ENCODE peak calls at places on chromosomes 6 and 20, in five cellular contexts. Z, D, F, M and G are unnamed samples.

GRCh38 chr6:108921547-108922331 is 73.5 kb downstream of the ARMC2 start:
- DNase-seq in Z (peak; percentile 65), D (no peak), M (no peak), F (no peak), G (no peak)

GRCh38 chr6:81485395-81485794 is 267.1 kb downstream of the TENT5A start:
- DNase-seq in F (no peak), D (no peak), Z (no peak), M (no peak), G (no peak)

GRCh38 chr20:45998761-45999160 is 9.9 kb upstream of the MMP9 start:
- DNase-seq in M (no peak), D (no peak), Z (no peak), F (no peak), G (no peak)

GRCh38 chr6:165665384-165665672 is 2.3 kb upstream of the PDE10A start:
- DNase-seq in M (no peak), F (no peak), Z (no peak), D (no peak), G (no peak)

GRCh38 chr6:27986928-27987725 is 30.1 kb downstream of the OR2B6 start:
- DNase-seq in D (no peak), F (no peak), Z (no peak), M (no peak), G (peak; percentile 59)

GRCh38 chr20:43538855-43539700 is 19.7 kb upstream of the SGK2 start:
- DNase-seq in F (peak; percentile 51), Z (no peak), M (no peak), D (no peak), G (no peak)

GRCh38 chr6:167152858-167153257 is 4.9 kb downstream of the GPR31 start:
- DNase-seq in F (no peak), D (no peak), M (no peak), Z (no peak), G (no peak)

GRCh38 chr6:154474636-154475428 is 35.7 kb downstream of the CNKSR3 start:
- DNase-seq in D (no peak), F (peak; percentile 76), Z (no peak), M (peak; percentile 65), G (peak; percentile 82)

GRCh38 chr20:31644701-31645100 is 7.0 kb downstream of the COX4I2 start:
- DNase-seq in D (no peak), Z (no peak), M (no peak), F (no peak), G (no peak)

GRCh38 chr6:14927398-14927797 is 318.5 kb upstream of the JARID2 start:
- DNase-seq in Z (no peak), D (no peak), M (no peak), F (no peak), G (no peak)

GRCh38 chr20:44772636-44773035 is 27.0 kb downstream of the KCNK15 start:
- DNase-seq in F (no peak), D (no peak), Z (no peak), M (no peak), G (peak; percentile 48)

GRCh38 chr6:157271911-157272310 is 51.4 kb downstream of the TMEM242 start:
- DNase-seq in D (no peak), M (no peak), F (no peak), Z (no peak), G (no peak)

GRCh38 chr6:39333626-39334025 is 11.1 kb upstream of the KCNK16 start:
- DNase-seq in M (no peak), Z (no peak), F (no peak), D (no peak), G (no peak)

GRCh38 chr6:167031082-167031709 is 32.0 kb downstream of the CEP43 start:
- DNase-seq in M (no peak), Z (no peak), F (no peak), D (no peak), G (peak; percentile 68)

GRCh38 chr20:3763691-3764601 is 3.6 kb downstream of the ADISSP start:
- DNase-seq in D (no peak), M (no peak), F (no peak), Z (no peak), G (no peak)

GRCh38 chr20:52290602-52291001 is 99.0 kb upstream of the ZFP64 start:
- DNase-seq in M (no peak), D (no peak), F (no peak), Z (no peak), G (no peak)

GRCh38 chr6:46184114-46184513 is 13.3 kb upstream of the ENPP5 start:
- DNase-seq in Z (no peak), F (no peak), D (no peak), M (peak; percentile 84), G (peak; percentile 73)

GRCh38 chr6:110325197-110325596 is 33.0 kb downstream of the METTL24 start:
- DNase-seq in M (no peak), D (no peak), Z (no peak), F (no peak), G (peak; percentile 36)

GRCh38 chr20:46636981-46637860 is 14.0 kb downstream of the SLC13A3 start:
- DNase-seq in D (no peak), M (no peak), Z (no peak), F (no peak), G (no peak)

GRCh38 chr6:164208371-164208770 is 793.9 kb downstream of the QKI start:
- DNase-seq in Z (no peak), M (no peak), F (no peak), D (no peak), G (no peak)

GRCh38 chr6:157374889-157375443 is 6.0 kb upstream of the ZDHHC14 start:
- DNase-seq in Z (no peak), F (no peak), M (no peak), D (peak; percentile 53), G (no peak)

GRCh38 chr20:56820984-56821383 is 191.9 kb downstream of the TFAP2C start:
- DNase-seq in D (no peak), M (no peak), Z (no peak), F (no peak), G (no peak)

GRCh38 chr20:44640522-44640921 is 11.0 kb downstream of the ADA start:
- DNase-seq in M (no peak), F (no peak), Z (no peak), D (no peak), G (no peak)

GRCh38 chr6:147127587-147127986 is 76.6 kb upstream of the STXBP5 start:
- DNase-seq in Z (no peak), D (no peak), F (no peak), M (no peak), G (no peak)
- TF ChIP-seq CTCF in Z (no peak), D (no peak), F (no peak), M (no peak), G (no peak)

GRCh38 chr20:14861028-14861699 is 523.8 kb upstream of the FLRT3 start:
- DNase-seq in D (peak; percentile 11), Z (no peak), F (no peak), M (no peak), G (no peak)

GRCh38 chr20:14860410-14860814 is 523.0 kb upstream of the FLRT3 start:
- DNase-seq in F (no peak), D (peak; percentile 76), Z (no peak), M (no peak), G (peak; percentile 26)

GRCh38 chr20:14865169-14865568 is 527.8 kb upstream of the FLRT3 start:
- DNase-seq in M (no peak), D (no peak), F (no peak), Z (no peak), G (peak; percentile 91)

DNA sequence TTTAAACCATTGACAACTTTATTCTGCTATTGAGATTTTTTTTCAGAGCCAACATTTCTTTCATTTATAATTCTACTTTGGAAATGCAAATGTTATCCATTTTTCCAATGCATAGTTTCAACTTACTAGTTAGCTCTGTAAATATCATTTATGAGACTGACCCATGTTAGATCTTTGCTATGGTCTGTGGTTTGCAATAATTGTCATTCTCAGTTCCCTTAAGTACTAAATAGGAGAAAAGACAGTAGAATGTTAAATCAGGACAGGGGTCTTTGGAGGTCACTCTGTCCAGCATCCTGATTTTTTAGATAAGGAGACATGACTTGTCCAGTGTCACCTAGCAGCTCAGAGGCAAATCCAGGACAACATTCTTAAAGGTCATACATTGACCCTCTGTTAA is 522.2 kb upstream of the FLRT3 start:
- DNase-seq in M (no peak), Z (no peak), D (no peak), F (no peak), G (no peak)
- H3K36me3 ChIP-seq in M (no peaks in the 10 kb centered on the region), Z (no peaks in the 10 kb centered on the region), D (no peaks in the 10 kb centered on the region), F (no peaks in the 10 kb centered on the region), G (no peaks in the 10 kb centered on the region)

GRCh38 chr6:24982231-24982630 is 46.5 kb upstream of the RIPOR2 start:
- DNase-seq in D (no peak), Z (no peak), F (no peak), M (no peak), G (peak; percentile 53)
- H3K4me3 ChIP-seq in D (no peak overlapping the region), Z (no peak overlapping the region), F (no peak overlapping the region), M (no peak overlapping the region), G (no peak overlapping the region)

GRCh38 chr20:34083137-34083536 is 28.9 kb downstream of the EIF2S2 start:
- DNase-seq in Z (peak; percentile 89), D (no peak), M (peak; percentile 32), F (peak; percentile 92), G (peak; percentile 92)
- TF ChIP-seq CTCF in Z (peak; percentile 19), D (no peak), M (no peak), F (no peak), G (peak; percentile 10)

GRCh38 chr6:7184502-7184901 is 76.7 kb downstream of the RREB1 start:
- DNase-seq in D (no peak), Z (no peak), F (no peak), M (no peak), G (peak; percentile 70)
- H3K36me3 ChIP-seq in D (no peaks in the 10 kb centered on the region), Z (peaks cover 15% of the 10 kb centered on the region), F (peaks cover 78% of the 10 kb centered on the region), M (peaks cover 25% of the 10 kb centered on the region), G (peaks cover 41% of the 10 kb centered on the region)

GRCh38 chr20:57966609-57967008 is 256.8 kb upstream of the PMEPA1 start:
- DNase-seq in F (no peak), Z (no peak), D (no peak), M (no peak), G (no peak)

GRCh38 chr20:57967364-57967763 is 257.5 kb upstream of the PMEPA1 start:
- DNase-seq in M (no peak), D (no peak), F (no peak), Z (no peak), G (no peak)

GRCh38 chr20:57965441-57965840 is 255.6 kb upstream of the PMEPA1 start:
- DNase-seq in Z (no peak), D (no peak), F (no peak), M (no peak), G (no peak)

GRCh38 chr20:57960803-57961575 is 251.2 kb upstream of the PMEPA1 start:
- DNase-seq in M (no peak), D (no peak), Z (no peak), F (no peak), G (no peak)

GRCh38 chr20:57964011-57964862 is 254.4 kb upstream of the PMEPA1 start:
- DNase-seq in M (no peak), Z (peak; percentile 30), D (no peak), F (peak; percentile 76), G (no peak)
- H3K4me3 ChIP-seq in M (no peak overlapping the region), Z (no peak overlapping the region), D (no peak overlapping the region), F (no peak overlapping the region), G (no peak overlapping the region)

GRCh38 chr6:36914227-36914794 is 28.6 kb downstream of the C6orf89 start:
- DNase-seq in D (peak; percentile 61), Z (no peak), M (peak; percentile 75), F (no peak), G (peak; percentile 94)
- TF ChIP-seq CTCF in D (peak; percentile 50), Z (peak; percentile 24), M (peak; percentile 19), F (no peak), G (peak; percentile 66)